ENCODE peak calls at places on chromosomes 2 and 18, in six cellular contexts. S, Y, E, I, L and C are unnamed samples. For H3K4me1, the result is how much of the 10 kb centered on the place peaks cover.

GRCh38 chr2:216216951-216217903 is 108.1 kb downstream of the XRCC5 start:
- DNase-seq in Y (no peak), L (no peak), E (no peak), S (no peak), I (peak), C (no peak)

GRCh38 chr18:47944972-47945843 is 14.7 kb upstream of the SMAD2 start:
- DNase-seq in L (no peak), I (peak), E (no peak), Y (no peak), S (no peak), C (no peak)

GRCh38 chr2:55454121-55454520 is 34.5 kb upstream of the CCDC88A start:
- DNase-seq in E (no peak), S (no peak), Y (no peak), L (no peak), I (no peak), C (no peak)

GRCh38 chr18:38940863-38941531 is 1375.4 kb upstream of the CELF4 start:
- DNase-seq in E (no peak), S (peak), I (peak), Y (no peak), L (peak), C (peak)

GRCh38 chr2:237319086-237319820 is 94.7 kb downstream of the COL6A3 start:
- DNase-seq in S (no peak), I (no peak), L (no peak), Y (no peak), E (no peak), C (peak)

GRCh38 chr2:71082402-71083252 is 14.2 kb downstream of the NAGK start:
- DNase-seq in S (no peak), Y (no peak), L (no peak), I (no peak), E (no peak), C (no peak)

GRCh38 chr2:226985227-226985946 is 149.5 kb downstream of the RHBDD1 start:
- DNase-seq in L (peak), I (peak), E (peak), Y (no peak), S (peak), C (peak)

GRCh38 chr18:2147866-2148265 is 423.4 kb downstream of the METTL4 start:
- DNase-seq in E (no peak), L (no peak), I (peak), S (no peak), Y (no peak), C (no peak)

GRCh38 chr18:32911660-32912284 is 138.9 kb upstream of the KLHL14 start:
- DNase-seq in S (no peak), Y (no peak), E (no peak), I (peak), L (no peak), C (no peak)

GRCh38 chr2:219523031-219523671 is 8.9 kb downstream of the ASIC4 start:
- DNase-seq in Y (no peak), I (no peak), E (peak), S (no peak), L (no peak), C (no peak)

GRCh38 chr18:7812431-7813063 is 245.4 kb downstream of the PTPRM start:
- DNase-seq in Y (no peak), L (no peak), I (peak), E (no peak), S (no peak), C (no peak)

GRCh38 chr2:177529166-177529565 is 136.6 kb downstream of the AGPS start:
- DNase-seq in L (no peak), I (no peak), Y (no peak), E (no peak), S (no peak), C (no peak)

GRCh38 chr2:177283871-177284270 is 19.3 kb upstream of the NFE2L2 start:
- DNase-seq in S (no peak), Y (no peak), I (no peak), E (no peak), L (no peak), C (no peak)

GRCh38 chr2:125679903-125680302 is 976.1 kb upstream of the GYPC start:
- DNase-seq in E (no peak), S (no peak), Y (no peak), L (no peak), I (no peak), C (no peak)

GRCh38 chr18:867257-867656 is 37.4 kb upstream of the ADCYAP1 start:
- DNase-seq in L (no peak), Y (no peak), E (no peak), S (no peak), I (no peak), C (no peak)

GRCh38 chr2:65604246-65604645 is 171.8 kb upstream of the SPRED2 start:
- DNase-seq in Y (no peak), L (no peak), S (no peak), I (peak), E (no peak), C (peak)

GRCh38 chr2:41966431-41966893 is 81.4 kb upstream of the PKDCC start:
- DNase-seq in E (no peak), L (peak), S (peak), Y (peak), I (peak), C (no peak)

GRCh38 chr2:176127769-176128072 is 1.8 kb upstream of the HOXD8 start:
- DNase-seq in E (no peak), S (no peak), Y (no peak), I (no peak), L (no peak), C (no peak)

GRCh38 chr2:170465241-170465640 is 249.9 kb upstream of the SP5 start:
- DNase-seq in Y (no peak), I (peak), L (no peak), E (no peak), S (no peak), C (no peak)

GRCh38 chr2:109148347-109148746 is 19.3 kb downstream of the SH3RF3 start:
- DNase-seq in S (no peak), I (no peak), L (no peak), Y (no peak), E (no peak), C (no peak)

GRCh38 chr18:11808001-11808855 is 43.0 kb upstream of the CHMP1B start:
- DNase-seq in E (peak), L (no peak), I (peak), Y (no peak), S (peak), C (no peak)

GRCh38 chr2:221133941-221134340 is 438.2 kb downstream of the EPHA4 start:
- DNase-seq in S (no peak), E (no peak), Y (no peak), I (no peak), L (no peak), C (no peak)

GRCh38 chr2:99933894-99934650 is 208.3 kb downstream of the AFF3 start:
- DNase-seq in Y (no peak), S (no peak), I (no peak), E (no peak), L (no peak), C (no peak)

GRCh38 chr2:174796319-174796771 is 32.1 kb upstream of the CHRNA1 start:
- DNase-seq in I (no peak), Y (no peak), E (peak), S (no peak), L (no peak), C (no peak)

GRCh38 chr2:102187191-102188150 is 648 bp downstream of the IL1RL2 start:
- DNase-seq in E (no peak), I (no peak), S (no peak), L (no peak), Y (peak), C (no peak)

GRCh38 chr18:35117951-35118411 is 76.8 kb downstream of the MAPRE2 start:
- DNase-seq in S (no peak), L (no peak), E (peak), I (no peak), Y (no peak), C (no peak)

GRCh38 chr2:218127929-218128455 is 2.2 kb downstream of the CXCR2 start:
- DNase-seq in S (no peak), L (no peak), I (no peak), Y (no peak), E (no peak), C (no peak)

GRCh38 chr18:35458677-35459441 is 38.9 kb downstream of the INO80C start:
- DNase-seq in S (peak), I (peak), Y (peak), L (peak), E (no peak), C (peak)

GRCh38 chr18:58095655-58096054 is 51.6 kb downstream of the NEDD4L start:
- DNase-seq in S (no peak), I (no peak), Y (no peak), L (peak), E (no peak), C (no peak)
- H3K27ac ChIP-seq in S (no peak), I (no peak), Y (no peak), L (no peak), E (no peak), C (no peak)

DNA sequence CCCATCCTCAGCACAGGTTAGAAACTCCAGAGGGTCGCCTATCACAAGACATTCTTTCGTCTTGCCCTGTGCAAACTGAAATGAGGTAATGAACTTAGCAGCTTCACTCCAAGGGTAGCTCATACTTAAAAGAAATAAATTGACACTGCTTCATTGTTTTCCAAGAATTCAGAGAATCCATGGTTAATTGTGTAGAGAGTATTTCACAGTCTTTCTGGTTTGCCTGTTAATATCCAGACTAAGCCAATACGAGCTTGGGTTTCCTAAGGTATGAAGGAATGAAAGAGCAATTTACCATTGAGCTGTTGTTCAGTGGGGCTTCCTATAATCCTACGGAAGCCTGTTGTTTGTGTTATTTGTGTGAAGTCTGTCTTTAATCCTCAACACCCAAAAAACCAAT is 58.7 kb downstream of the FAM124B start:
- DNase-seq in Y (no peak), I (no peak), L (no peak), S (no peak), E (peak), C (no peak)
- H3K4me3 ChIP-seq in Y (no peak), I (no peak), L (no peak), S (no peak), E (no peak), C (no peak)

DNA sequence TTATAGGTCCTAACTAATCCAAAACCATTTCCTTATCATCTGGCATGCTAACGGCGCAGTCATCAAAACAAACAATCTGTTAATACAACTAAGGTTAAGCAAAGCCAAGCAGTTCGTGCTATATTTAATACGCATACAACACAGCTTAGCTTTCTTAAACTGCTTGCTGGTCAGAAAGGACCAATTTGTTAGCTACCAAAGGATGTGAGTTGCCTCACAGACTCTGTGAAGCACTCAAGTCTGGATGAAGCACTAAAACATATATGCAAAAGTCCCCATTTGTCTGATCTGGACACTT is 66.9 kb downstream of the ZEB2 start:
- DNase-seq in Y (no peak), S (no peak), I (peak), E (no peak), L (no peak), C (no peak)
- H3K4me1 ChIP-seq in Y (under half), S (under half), I (under half), E (half or more), L (under half), C (under half)

DNA sequence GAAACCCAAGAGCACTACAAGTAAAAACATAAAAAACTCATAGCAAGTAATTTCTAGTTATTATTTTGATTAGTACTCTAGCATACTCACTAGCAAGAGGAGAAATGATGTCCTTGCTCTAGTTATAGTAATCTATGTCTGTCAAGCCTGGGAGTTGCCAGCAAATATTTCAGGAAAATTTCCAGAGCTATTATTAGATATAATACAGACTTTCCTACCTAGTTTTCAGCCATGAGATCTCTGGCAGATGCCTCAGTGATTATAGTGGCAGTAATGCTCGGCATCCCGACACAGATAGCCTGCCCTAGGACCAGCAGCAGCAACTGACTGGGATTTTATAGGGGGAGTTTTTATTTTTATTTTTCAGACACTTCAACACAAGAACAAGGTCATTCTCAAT is 224.4 kb downstream of the ZNF385B start:
- DNase-seq in I (no peak), E (no peak), L (no peak), S (no peak), Y (no peak), C (no peak)
- H3K27ac ChIP-seq in I (no peak), E (no peak), L (no peak), S (no peak), Y (peak), C (no peak)

GRCh38 chr2:188276255-188276654 is 15.4 kb upstream of the GULP1 start:
- DNase-seq in S (no peak), Y (no peak), L (no peak), E (peak), I (no peak), C (no peak)

GRCh38 chr2:188267776-188268175 is 23.9 kb upstream of the GULP1 start:
- DNase-seq in L (no peak), E (no peak), Y (no peak), S (no peak), I (no peak), C (no peak)

GRCh38 chr2:188269004-188269403 is 22.7 kb upstream of the GULP1 start:
- DNase-seq in E (peak), I (no peak), Y (no peak), L (no peak), S (no peak), C (no peak)

GRCh38 chr2:188272121-188272520 is 19.6 kb upstream of the GULP1 start:
- DNase-seq in I (no peak), S (no peak), E (no peak), Y (no peak), L (no peak), C (no peak)
- H3K4me3 ChIP-seq in I (no peak), S (no peak), E (no peak), Y (no peak), L (no peak), C (no peak)

GRCh38 chr2:207154556-207155179 is 11.1 kb downstream of the KLF7 start:
- DNase-seq in S (no peak), L (no peak), I (no peak), E (no peak), Y (no peak), C (no peak)
- H3K4me1 ChIP-seq in S (half or more), L (under half), I (under half), E (half or more), Y (under half), C (under half)

DNA sequence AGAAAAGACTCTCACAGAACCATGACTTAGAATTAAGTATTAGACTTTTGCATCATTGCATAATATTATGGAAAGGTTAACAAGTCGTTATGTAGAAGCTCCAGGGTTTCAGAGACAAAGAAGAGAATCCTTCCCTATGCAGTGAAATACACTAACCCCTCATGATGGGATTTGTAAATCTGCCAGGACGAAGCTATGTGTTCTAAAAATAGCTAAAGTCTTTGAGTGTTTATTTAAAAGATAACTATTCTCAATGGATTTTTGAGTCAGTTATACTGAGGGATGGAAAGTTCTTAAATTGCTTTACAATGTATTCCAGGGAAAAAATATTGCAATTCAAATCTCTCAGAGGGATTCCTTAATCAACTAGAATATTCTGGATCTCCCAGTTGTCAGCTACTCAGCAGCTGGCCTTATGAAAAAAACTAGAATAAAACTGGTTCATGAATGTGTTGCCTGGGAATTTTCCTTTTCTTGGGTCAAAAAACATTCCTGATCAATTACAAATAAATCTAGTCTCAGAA is 312.3 kb downstream of the PLCL1 start:
- DNase-seq in L (no peak), E (no peak), S (no peak), I (no peak), Y (no peak), C (no peak)
- H3K27ac ChIP-seq in L (no peak), E (no peak), S (no peak), I (no peak), Y (no peak), C (no peak)

GRCh38 chr2:153477641-153478288 is 797 bp downstream of the RPRM start:
- DNase-seq in Y (peak), E (peak), I (no peak), L (no peak), S (no peak), C (peak)
- H3K4me3 ChIP-seq in Y (peak), E (peak), I (peak), L (peak), S (peak), C (no peak)

DNA sequence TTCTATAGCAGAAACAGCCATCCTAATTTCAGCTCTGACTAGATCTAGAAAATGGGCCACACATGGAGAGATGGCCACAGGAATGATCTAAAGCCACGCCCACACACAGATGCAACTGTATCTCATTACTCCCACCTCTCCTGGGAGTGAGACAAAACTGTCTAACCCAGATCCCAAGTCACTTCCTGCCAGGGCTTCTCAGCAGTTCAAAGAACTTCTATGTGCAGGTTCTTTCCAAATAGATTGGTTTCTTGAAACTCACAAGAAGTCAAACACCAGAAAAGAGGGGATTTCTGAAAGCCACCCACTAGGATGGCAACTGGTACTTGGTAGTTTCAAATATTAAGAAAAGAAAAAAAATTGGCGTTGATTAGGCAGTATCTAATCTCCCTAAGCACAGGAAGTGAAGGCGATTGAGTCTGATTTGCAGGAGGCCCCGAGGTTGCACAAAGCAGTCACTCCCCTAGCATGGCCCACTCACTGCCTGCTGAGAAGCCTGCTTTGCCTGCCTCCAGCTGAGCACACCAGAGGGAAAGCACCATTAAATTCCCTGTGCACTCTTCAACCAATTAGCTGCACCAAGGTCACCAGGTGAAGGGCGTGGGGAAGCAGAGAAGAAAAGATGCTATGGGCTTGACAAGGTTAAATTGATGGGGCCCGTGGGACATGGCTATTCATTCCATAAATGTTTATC is 51.1 kb downstream of the PAPOLG start:
- DNase-seq in Y (no peak), I (peak), E (peak), L (no peak), S (no peak), C (no peak)
- H3K4me1 ChIP-seq in Y (under half), I (under half), E (under half), L (under half), S (under half), C (under half)

DNA sequence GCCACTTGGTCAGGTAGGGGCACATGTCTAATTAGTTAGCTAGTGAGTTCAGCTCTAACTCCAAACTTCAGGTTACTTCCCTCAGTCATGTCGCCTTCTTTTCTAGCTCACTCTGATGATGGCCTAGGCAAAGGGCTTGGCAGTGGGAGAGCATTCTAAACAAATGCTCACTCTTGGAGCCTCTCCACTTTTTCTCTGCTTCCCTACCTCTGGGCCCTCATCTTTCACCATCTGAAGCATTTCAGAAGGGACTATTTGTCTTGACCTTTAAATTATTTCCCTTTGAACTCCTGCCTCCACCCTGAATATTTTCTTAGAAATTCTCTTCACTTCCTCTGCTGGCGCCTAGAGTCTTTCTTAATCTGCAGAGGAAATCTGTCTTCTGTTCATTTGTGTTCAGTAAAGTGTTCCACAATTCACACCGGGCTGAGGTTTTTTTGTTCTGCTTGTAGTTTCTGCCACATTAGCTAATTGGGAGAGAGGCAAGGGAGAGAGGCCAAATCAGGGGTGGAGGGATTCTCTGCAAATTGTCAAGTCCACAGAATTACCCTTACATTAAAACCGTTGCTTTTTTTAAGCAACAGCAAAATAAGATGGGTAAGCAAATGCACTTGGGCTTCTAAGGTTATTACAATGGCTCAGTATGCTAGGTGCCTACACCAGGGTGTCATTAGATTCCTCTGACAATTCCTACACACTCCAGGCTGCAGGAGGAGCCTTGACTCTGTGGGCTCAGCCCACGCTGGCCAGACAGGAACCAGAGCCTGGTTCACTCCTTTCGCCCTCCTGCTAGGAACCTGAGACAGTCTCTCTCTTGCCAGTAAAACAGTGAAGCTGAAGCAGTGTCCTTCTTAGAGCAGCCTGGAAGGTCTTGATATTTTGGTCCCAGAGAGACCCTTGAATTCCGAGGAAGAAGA is 5.5 kb downstream of the MSGN1 start:
- DNase-seq in Y (no peak), E (peak), S (no peak), I (no peak), L (no peak), C (no peak)
- H3K27ac ChIP-seq in Y (no peak), E (no peak), S (no peak), I (no peak), L (no peak), C (no peak)